ENCODE peak calls at places on chromosomes 2 and 18, in four cellular contexts. B, F, I and M are unnamed samples.

GRCh38 chr2:190714958-190715357 is 66.1 kb downstream of the NAB1 start:
- DNase-seq in B (no peak), F (peak; percentile 19), I (no peak), M (peak; percentile 57)

GRCh38 chr2:15170068-15170775 is 390.9 kb downstream of the NBAS start:
- DNase-seq in B (no peak), F (peak; percentile 46), I (no peak), M (peak; percentile 37)

GRCh38 chr2:149885946-149886345 is 298.4 kb upstream of the MMADHC start:
- DNase-seq in B (no peak), F (no peak), I (no peak), M (no peak)

GRCh38 chr2:47098953-47099352 is 56.2 kb downstream of the STPG4 start:
- DNase-seq in B (no peak), F (no peak), I (no peak), M (no peak)

GRCh38 chr18:60668583-60668982 is 296.0 kb upstream of the MC4R start:
- DNase-seq in B (no peak), F (no peak), I (no peak), M (no peak)

GRCh38 chr18:8717011-8717770 is 11.8 kb downstream of the MTCL1 start:
- DNase-seq in B (peak; percentile 77), F (no peak), I (no peak), M (no peak)

GRCh38 chr2:236293241-236293810 is 29.1 kb upstream of the ASB18 start:
- DNase-seq in B (no peak), F (no peak), I (peak; percentile 26), M (no peak)

GRCh38 chr18:58038063-58038462 is 6.0 kb upstream of the NEDD4L start:
- DNase-seq in B (no peak), F (no peak), I (no peak), M (no peak)

GRCh38 chr2:43294973-43295603 is 68.7 kb upstream of the ZFP36L2 start:
- DNase-seq in B (no peak), F (no peak), I (peak; percentile 68), M (no peak)

GRCh38 chr2:114346658-114347057 is 95.8 kb upstream of the DPP10 start:
- DNase-seq in B (no peak), F (no peak), I (no peak), M (no peak)

GRCh38 chr2:1771626-1772280 is 27.4 kb upstream of the PXDN start:
- DNase-seq in B (no peak), F (no peak), I (no peak), M (no peak)

GRCh38 chr2:38702413-38702812 is 36.5 kb downstream of the GALM start:
- DNase-seq in B (no peak), F (peak; percentile 70), I (no peak), M (peak; percentile 83)

GRCh38 chr2:74554821-74555531 is 456 bp downstream of the DOK1 start:
- DNase-seq in B (peak; percentile 79), F (no peak), I (peak; percentile 79), M (no peak)

GRCh38 chr2:237695201-237695780 is 67.9 kb downstream of the LRRFIP1 start:
- DNase-seq in B (no peak), F (peak; percentile 83), I (peak; percentile 40), M (peak; percentile 85)

DNA sequence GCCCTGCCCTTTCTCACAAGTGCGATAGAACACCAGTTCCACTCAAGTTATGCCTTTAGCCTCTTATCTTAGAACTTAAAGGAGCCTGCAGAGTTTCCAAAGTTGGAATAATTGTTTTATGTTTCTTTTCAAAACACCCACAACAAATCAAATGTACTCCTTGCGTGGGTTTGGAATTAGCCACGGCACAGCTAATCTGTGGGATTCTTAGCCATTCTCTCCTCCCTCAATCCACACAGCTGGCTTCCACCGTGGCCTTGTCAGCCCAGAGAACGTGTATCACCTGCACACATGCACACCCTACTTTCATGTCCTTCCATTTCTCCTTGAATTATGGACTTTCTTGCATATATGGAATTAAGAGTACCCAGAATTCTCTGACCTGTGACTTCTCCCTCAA is 135.1 kb upstream of the LTBP1 start:
- DNase-seq in B (no peak), F (no peak), I (no peak), M (no peak)
- H3K4me3 ChIP-seq in B (no peak overlapping the region), F (no peak overlapping the region), I (no peak overlapping the region), M (no peak overlapping the region)

GRCh38 chr2:233062447-233062842 is 2.3 kb downstream of the INPP5D start:
- DNase-seq in B (no peak), F (no peak), I (peak; percentile 67), M (no peak)
- H3K4me3 ChIP-seq in B (no peak overlapping the region), F (no peak overlapping the region), I (peak overlapping the region; percentile 69), M (no peak overlapping the region)

GRCh38 chr2:160956243-160956802 is 203.9 kb upstream of the TANK start:
- DNase-seq in B (no peak), F (no peak), I (peak; percentile 78), M (peak; percentile 56)

GRCh38 chr2:160952462-160952861 is 207.8 kb upstream of the TANK start:
- DNase-seq in B (peak; percentile 58), F (peak; percentile 57), I (no peak), M (peak; percentile 75)
- H3K4me3 ChIP-seq in B (no peak overlapping the region), F (no peak overlapping the region), I (peak overlapping the region; percentile 29), M (peak overlapping the region; percentile 38)

DNA sequence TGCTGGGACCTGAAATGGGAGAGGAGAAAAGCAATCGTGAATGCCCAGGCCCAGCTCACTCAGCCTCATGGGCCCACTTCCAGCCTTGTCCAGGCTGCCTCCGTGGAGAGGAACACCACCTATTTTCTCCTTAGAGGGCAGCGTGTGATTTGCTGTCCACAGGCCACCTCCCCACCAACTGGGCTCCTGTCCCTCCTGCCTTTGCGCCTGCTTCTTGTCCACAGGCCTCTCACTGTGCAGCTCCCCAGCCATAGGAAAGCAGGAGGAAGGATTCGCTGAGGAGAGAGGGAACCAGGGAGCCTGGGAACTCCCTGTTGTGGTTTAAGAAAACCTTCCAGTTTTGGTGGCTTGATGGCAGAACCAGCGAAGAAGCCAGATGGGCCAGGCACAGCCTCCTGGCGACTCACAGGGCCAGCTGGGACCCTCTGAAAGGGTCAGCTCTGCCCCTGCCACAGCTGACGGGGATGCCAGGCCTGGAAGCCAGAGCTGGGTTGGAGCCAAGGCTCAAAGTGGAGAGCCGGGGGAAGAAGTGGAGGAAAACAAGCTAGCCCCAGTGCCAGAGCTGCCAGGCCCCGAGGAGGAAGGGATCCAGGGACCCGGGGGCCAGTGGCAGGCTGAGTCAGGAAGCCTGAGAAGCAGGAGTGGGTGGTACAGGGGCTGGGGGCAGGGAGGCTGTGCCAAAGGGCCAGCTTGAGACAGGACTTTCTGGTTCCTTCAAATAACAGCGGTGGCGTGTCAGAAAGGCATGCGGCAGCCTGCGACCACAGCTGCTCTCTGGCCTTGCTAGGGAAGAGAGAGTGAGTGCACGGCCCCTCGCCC is 9.9 kb downstream of the TMBIM1 start:
- DNase-seq in B (no peak), F (no peak), I (peak; percentile 83), M (peak; percentile 62)
- H3K4me3 ChIP-seq in B (no peak overlapping the region), F (no peak overlapping the region), I (peak overlapping the region; percentile 26), M (no peak overlapping the region)